ENCODE peak calls at places on chromosomes 16 and 17, in eight cellular contexts. Z is astrocyte of the spinal cord, H is GM12865, T is skeletal muscle cell, P is AML-193, C is HT-29, J is AG20443, E is T-helper 2 cell. W is an unnamed sample.

GRCh38 chr16:67783353-67783725 is 23.0 kb downstream of the RANBP10 start:
- DNase-seq in P (no peak), Z (no peak), C (no peak), E (no peak), J (no peak), H (no peak), T (no peak), W (no peak)

GRCh38 chr16:85261657-85262557 is 149.6 kb upstream of the CIBAR2 start:
- DNase-seq in J (no peak), P (no peak), H (no peak), Z (no peak), T (no peak), C (no peak), E (no peak), W (no peak)

GRCh38 chr16:74622005-74622404 is 15.1 kb upstream of the GLG1 start:
- DNase-seq in P (no peak), E (no peak), T (no peak), Z (no peak), H (no peak), C (no peak), J (no peak), W (no peak)

GRCh38 chr16:48384305-48384981 is 770 bp downstream of the SIAH1 start:
- DNase-seq in J (peak; percentile 81), Z (peak; percentile 36), E (no peak), H (peak; percentile 61), T (no peak), C (peak; percentile 48), P (no peak), W (peak; percentile 79)

GRCh38 chr16:66660422-66661209 is 35.9 kb downstream of the CMTM4 start:
- DNase-seq in E (no peak), P (no peak), J (peak; percentile 89), T (peak; percentile 72), C (peak; percentile 14), H (no peak), Z (peak; percentile 86), W (peak; percentile 59)

GRCh38 chr17:58575511-58575910 is 61.1 kb upstream of the MTMR4 start:
- DNase-seq in H (peak; percentile 22), Z (peak; percentile 72), J (peak; percentile 31), C (no peak), E (no peak), P (no peak), T (peak; percentile 32), W (no peak)

GRCh38 chr16:55126456-55126855 is 195.8 kb downstream of the IRX5 start:
- DNase-seq in H (no peak), J (no peak), E (no peak), C (no peak), Z (no peak), T (no peak), P (no peak), W (no peak)

GRCh38 chr16:47887496-47887895 is 268.3 kb downstream of the ABCC12 start:
- DNase-seq in C (no peak), E (no peak), T (peak; percentile 5), P (no peak), H (no peak), J (peak; percentile 29), Z (peak; percentile 35), W (no peak)

GRCh38 chr17:68676856-68677255 is 75.7 kb upstream of the FAM20A start:
- DNase-seq in H (no peak), J (no peak), E (no peak), T (no peak), P (no peak), C (no peak), Z (no peak), W (no peak)

GRCh38 chr17:4648741-4649140 is 7.3 kb upstream of the ALOX15 start:
- DNase-seq in E (no peak), T (no peak), J (no peak), H (no peak), P (peak; percentile 43), C (peak; percentile 36), Z (no peak), W (no peak)

GRCh38 chr16:745739-746138 is 4.9 kb upstream of the CIAO3 start:
- DNase-seq in P (no peak), C (peak; percentile 53), H (no peak), T (no peak), E (no peak), J (no peak), Z (no peak), W (no peak)

GRCh38 chr17:2786176-2786881 is 9.9 kb upstream of the RAP1GAP2 start:
- DNase-seq in P (peak; percentile 45), E (peak; percentile 92), T (peak; percentile 31), J (peak; percentile 90), C (peak; percentile 92), H (peak; percentile 87), Z (peak; percentile 72), W (peak; percentile 97)

GRCh38 chr17:80938556-80938955 is 53.1 kb upstream of the CHMP6 start:
- DNase-seq in H (no peak), J (no peak), T (no peak), C (no peak), E (no peak), Z (no peak), P (peak; percentile 89), W (no peak)

GRCh38 chr17:39612291-39612894 is 4.7 kb upstream of the NEUROD2 start:
- DNase-seq in C (no peak), P (no peak), E (no peak), T (no peak), Z (no peak), H (no peak), J (no peak), W (no peak)

GRCh38 chr17:41650794-41651624 is 26.6 kb upstream of the KRT17 start:
- DNase-seq in C (no peak), E (no peak), T (no peak), H (no peak), J (no peak), Z (no peak), P (no peak), W (no peak)

GRCh38 chr16:57711331-57711730 is 16.7 kb downstream of the DRC7 start:
- DNase-seq in Z (no peak), J (no peak), H (no peak), T (no peak), C (no peak), E (no peak), P (no peak), W (no peak)

GRCh38 chr16:54370653-54371052 is 84.1 kb upstream of the IRX3 start:
- DNase-seq in P (no peak), H (no peak), Z (no peak), T (no peak), E (no peak), C (no peak), J (no peak), W (no peak)

GRCh38 chr17:36947922-36948716 is 635 bp upstream of the AATF start:
- DNase-seq in P (peak; percentile 38), E (no peak), H (no peak), Z (no peak), T (no peak), J (no peak), C (peak; percentile 48), W (no peak)

GRCh38 chr17:73480740-73481139 is 163.5 kb downstream of the SDK2 start:
- DNase-seq in C (no peak), Z (no peak), P (no peak), T (no peak), H (no peak), E (no peak), J (no peak), W (no peak)

GRCh38 chr17:9434502-9435113 is 141.0 kb downstream of the STX8 start:
- DNase-seq in T (no peak), Z (no peak), P (no peak), E (no peak), H (peak; percentile 74), J (no peak), C (peak; percentile 51), W (no peak)

GRCh38 chr17:72984145-72984924 is 108.2 kb downstream of the SLC39A11 start:
- DNase-seq in J (peak; percentile 47), C (peak; percentile 65), H (no peak), Z (peak; percentile 89), T (peak; percentile 86), P (no peak), E (no peak), W (no peak)

GRCh38 chr17:3890082-3890892 is 2.6 kb downstream of the CAMKK1 start:
- DNase-seq in E (no peak), P (no peak), H (no peak), T (peak; percentile 96), Z (peak; percentile 93), C (peak; percentile 22), J (peak; percentile 80), W (peak; percentile 48)

GRCh38 chr16:86019446-86020047 is 120.6 kb downstream of the IRF8 start:
- DNase-seq in E (no peak), C (no peak), J (no peak), T (no peak), Z (no peak), H (no peak), P (no peak), W (peak; percentile 60)

W was measured in glutamatergic neuron.